ENCODE peak calls at places on chromosomes 4 and X, in six cellular contexts. One of them, this sample, is unnamed.

GRCh38 chrX:40700640-40701342 is 34.6 kb downstream of the MED14 start:
- DNase-seq in K562: no peak
- DNase-seq in GM12878: no peak
- DNase-seq in NT2/D1: no peak
- DNase-seq in HepG2: no peak
- DNase-seq in H1: no peak
- DNase-seq in this sample: no peak

GRCh38 chr4:112270643-112271484 is 14.8 kb downstream of the TIFA start:
- DNase-seq in K562: no peak
- DNase-seq in GM12878: no peak
- DNase-seq in NT2/D1: peak
- DNase-seq in HepG2: no peak
- DNase-seq in H1: no peak
- DNase-seq in this sample: no peak

GRCh38 chr4:147198411-147199051 is 252.9 kb upstream of the TTC29 start:
- DNase-seq in K562: no peak
- DNase-seq in GM12878: no peak
- DNase-seq in NT2/D1: no peak
- DNase-seq in HepG2: no peak
- DNase-seq in H1: no peak
- DNase-seq in this sample: no peak

GRCh38 chr4:13992975-13993495 is 365.5 kb upstream of the BOD1L1 start:
- DNase-seq in K562: no peak
- DNase-seq in GM12878: no peak
- DNase-seq in NT2/D1: no peak
- DNase-seq in HepG2: no peak
- DNase-seq in H1: no peak
- DNase-seq in this sample: no peak

GRCh38 chrX:47380268-47380667 is 9.9 kb downstream of the ZNF157 start:
- DNase-seq in K562: no peak
- DNase-seq in GM12878: peak
- DNase-seq in NT2/D1: no peak
- DNase-seq in HepG2: peak
- DNase-seq in H1: no peak
- DNase-seq in this sample: no peak

GRCh38 chrX:46582964-46583363 is 9.4 kb downstream of the CHST7 start:
- DNase-seq in K562: no peak
- DNase-seq in GM12878: no peak
- DNase-seq in NT2/D1: no peak
- DNase-seq in HepG2: no peak
- DNase-seq in H1: no peak
- DNase-seq in this sample: no peak

GRCh38 chr4:162645381-162645780 is 481.6 kb upstream of the FSTL5 start:
- DNase-seq in K562: no peak
- DNase-seq in GM12878: no peak
- DNase-seq in NT2/D1: peak
- DNase-seq in HepG2: peak
- DNase-seq in H1: no peak
- DNase-seq in this sample: no peak

GRCh38 chr4:26441110-26441509 is 49.2 kb downstream of the CCKAR start:
- DNase-seq in K562: no peak
- DNase-seq in GM12878: no peak
- DNase-seq in NT2/D1: no peak
- DNase-seq in HepG2: peak
- DNase-seq in H1: no peak
- DNase-seq in this sample: no peak

GRCh38 chr4:851701-852430 is 25.9 kb upstream of the CPLX1 start:
- DNase-seq in K562: no peak
- DNase-seq in GM12878: no peak
- DNase-seq in NT2/D1: no peak
- DNase-seq in HepG2: no peak
- DNase-seq in H1: no peak
- DNase-seq in this sample: no peak

GRCh38 chrX:150575415-150575814 is 7.0 kb downstream of the MTM1 start:
- DNase-seq in K562: no peak
- DNase-seq in GM12878: no peak
- DNase-seq in NT2/D1: no peak
- DNase-seq in HepG2: no peak
- DNase-seq in H1: no peak
- DNase-seq in this sample: peak

GRCh38 chr4:35541888-35542213 is 702.5 kb downstream of the ARAP2 start:
- DNase-seq in K562: no peak
- DNase-seq in GM12878: no peak
- DNase-seq in NT2/D1: no peak
- DNase-seq in HepG2: peak
- DNase-seq in H1: no peak
- DNase-seq in this sample: no peak

GRCh38 chrX:9878141-9878875 is 88.8 kb upstream of the CLDN34 start:
- DNase-seq in K562: no peak
- DNase-seq in GM12878: no peak
- DNase-seq in NT2/D1: no peak
- DNase-seq in HepG2: no peak
- DNase-seq in H1: no peak
- DNase-seq in this sample: no peak

GRCh38 chrX:150934453-150934852 is 36.0 kb upstream of the CD99L2 start:
- DNase-seq in K562: no peak
- DNase-seq in GM12878: no peak
- DNase-seq in NT2/D1: no peak
- DNase-seq in HepG2: no peak
- DNase-seq in H1: no peak
- DNase-seq in this sample: no peak

GRCh38 chr4:72951147-72951546 is 118.4 kb downstream of the COX18 start:
- DNase-seq in K562: no peak
- DNase-seq in GM12878: no peak
- DNase-seq in NT2/D1: no peak
- DNase-seq in HepG2: no peak
- DNase-seq in H1: no peak
- DNase-seq in this sample: no peak

GRCh38 chr4:87128006-87128705 is 92.3 kb downstream of the KLHL8 start:
- DNase-seq in K562: no peak
- DNase-seq in GM12878: no peak
- DNase-seq in NT2/D1: no peak
- DNase-seq in HepG2: no peak
- DNase-seq in H1: no peak
- DNase-seq in this sample: no peak

GRCh38 chr4:3676196-3676595 is 90.0 kb upstream of the ADRA2C start:
- DNase-seq in K562: no peak
- DNase-seq in GM12878: no peak
- DNase-seq in NT2/D1: no peak
- DNase-seq in HepG2: no peak
- DNase-seq in H1: no peak
- DNase-seq in this sample: no peak

GRCh38 chr4:81650871-81651270 is 179.2 kb upstream of the RASGEF1B start:
- DNase-seq in K562: no peak
- DNase-seq in GM12878: no peak
- DNase-seq in NT2/D1: no peak
- DNase-seq in HepG2: no peak
- DNase-seq in H1: no peak
- DNase-seq in this sample: no peak

GRCh38 chr4:188993871-188994270 is 854.6 kb downstream of the TRIML1 start:
- DNase-seq in K562: no peak
- DNase-seq in GM12878: no peak
- DNase-seq in NT2/D1: no peak
- DNase-seq in HepG2: no peak
- DNase-seq in H1: no peak
- DNase-seq in this sample: no peak

GRCh38 chr4:70903282-70903603 is 1.1 kb downstream of the MOB1B start:
- DNase-seq in K562: peak
- DNase-seq in GM12878: no peak
- DNase-seq in NT2/D1: no peak
- DNase-seq in HepG2: no peak
- DNase-seq in H1: no peak
- DNase-seq in this sample: no peak

GRCh38 chr4:90227177-90227576 is 100.0 kb downstream of the CCSER1 start:
- DNase-seq in K562: no peak
- DNase-seq in GM12878: no peak
- DNase-seq in NT2/D1: no peak
- DNase-seq in HepG2: no peak
- DNase-seq in H1: no peak
- DNase-seq in this sample: no peak

GRCh38 chrX:118682258-118683014 is 45.0 kb upstream of the IL13RA1 start:
- DNase-seq in K562: no peak
- DNase-seq in GM12878: no peak
- DNase-seq in NT2/D1: no peak
- DNase-seq in HepG2: peak
- DNase-seq in H1: no peak
- DNase-seq in this sample: no peak

GRCh38 chr4:99458911-99459447 is 23.8 kb upstream of the ADH7 start:
- DNase-seq in K562: no peak
- DNase-seq in GM12878: no peak
- DNase-seq in NT2/D1: no peak
- DNase-seq in HepG2: no peak
- DNase-seq in H1: no peak
- DNase-seq in this sample: no peak

GRCh38 chr4:134552063-134552462 is 350.5 kb upstream of the PABPC4L start:
- DNase-seq in K562: no peak
- DNase-seq in GM12878: no peak
- DNase-seq in NT2/D1: no peak
- DNase-seq in HepG2: no peak
- DNase-seq in H1: no peak
- DNase-seq in this sample: no peak

GRCh38 chr4:21979196-21979595 is 30.6 kb upstream of the KCNIP4 start:
- DNase-seq in K562: no peak
- DNase-seq in GM12878: no peak
- DNase-seq in NT2/D1: no peak
- DNase-seq in HepG2: no peak
- DNase-seq in H1: no peak
- DNase-seq in this sample: no peak

GRCh38 chr4:128913228-128913627 is 103.7 kb downstream of the JADE1 start:
- DNase-seq in K562: no peak
- DNase-seq in GM12878: peak
- DNase-seq in NT2/D1: no peak
- DNase-seq in HepG2: no peak
- DNase-seq in H1: no peak
- DNase-seq in this sample: no peak

GRCh38 chr4:57110635-57111546 is 706 bp upstream of the IGFBP7 start:
- DNase-seq in K562: no peak
- DNase-seq in GM12878: no peak
- DNase-seq in NT2/D1: peak
- DNase-seq in HepG2: no peak
- DNase-seq in H1: no peak
- DNase-seq in this sample: no peak

GRCh38 chr4:7469023-7469422 is 34.3 kb upstream of the PSAPL1 start:
- DNase-seq in K562: no peak
- DNase-seq in GM12878: no peak
- DNase-seq in NT2/D1: no peak
- DNase-seq in HepG2: no peak
- DNase-seq in H1: no peak
- DNase-seq in this sample: no peak

GRCh38 chr4:8725845-8726244 is 133.3 kb downstream of the CPZ start:
- DNase-seq in K562: no peak
- DNase-seq in GM12878: no peak
- DNase-seq in NT2/D1: no peak
- DNase-seq in HepG2: no peak
- DNase-seq in H1: no peak
- DNase-seq in this sample: no peak

GRCh38 chrX:151396042-151396826 is 772 bp upstream of the VMA21 start:
- DNase-seq in K562: no peak
- DNase-seq in GM12878: peak
- DNase-seq in NT2/D1: no peak
- DNase-seq in HepG2: peak
- DNase-seq in H1: no peak
- DNase-seq in this sample: no peak

GRCh38 chr4:89674876-89675459 is 162.0 kb downstream of the SNCA start:
- DNase-seq in K562: no peak
- DNase-seq in GM12878: no peak
- DNase-seq in NT2/D1: no peak
- DNase-seq in HepG2: peak
- DNase-seq in H1: no peak
- DNase-seq in this sample: no peak

GRCh38 chr4:24917076-24917856 is 4.4 kb upstream of the CCDC149 start:
- DNase-seq in K562: no peak
- DNase-seq in GM12878: no peak
- DNase-seq in NT2/D1: no peak
- DNase-seq in HepG2: no peak
- DNase-seq in H1: no peak
- DNase-seq in this sample: no peak

GRCh38 chrX:33607042-33607595 is 395.8 kb upstream of the DMD start:
- DNase-seq in K562: no peak
- DNase-seq in GM12878: no peak
- DNase-seq in NT2/D1: no peak
- DNase-seq in HepG2: no peak
- DNase-seq in H1: no peak
- DNase-seq in this sample: no peak
- TF ChIP-seq ZNF274 in K562: no peak
- TF ChIP-seq ZNF274 in GM12878: no peak
- TF ChIP-seq ZNF274 in NT2/D1: no peak
- TF ChIP-seq ZNF274 in HepG2: no peak
- TF ChIP-seq ZNF274 in H1: no peak
- TF ChIP-seq ZNF274 in this sample: no peak

GRCh38 chr4:39976945-39977488 is 694 bp downstream of the PDS5A start:
- DNase-seq in K562: no peak
- DNase-seq in GM12878: no peak
- DNase-seq in NT2/D1: no peak
- DNase-seq in HepG2: no peak
- DNase-seq in H1: no peak
- DNase-seq in this sample: no peak
- TF ChIP-seq ZNF274 in K562: no peak
- TF ChIP-seq ZNF274 in GM12878: no peak
- TF ChIP-seq ZNF274 in NT2/D1: no peak
- TF ChIP-seq ZNF274 in HepG2: no peak
- TF ChIP-seq ZNF274 in H1: no peak
- TF ChIP-seq ZNF274 in this sample: no peak

GRCh38 chrX:153641575-153642312 is 5.3 kb upstream of the DUSP9 start:
- DNase-seq in K562: no peak
- DNase-seq in GM12878: no peak
- DNase-seq in NT2/D1: no peak
- DNase-seq in HepG2: peak
- DNase-seq in H1: no peak
- DNase-seq in this sample: no peak

GRCh38 chrX:153640736-153641574 is 6.0 kb upstream of the DUSP9 start:
- DNase-seq in K562: peak
- DNase-seq in GM12878: no peak
- DNase-seq in NT2/D1: no peak
- DNase-seq in HepG2: no peak
- DNase-seq in H1: no peak
- DNase-seq in this sample: no peak

GRCh38 chrX:153643431-153644351 is 3.3 kb upstream of the DUSP9 start:
- DNase-seq in K562: peak
- DNase-seq in GM12878: no peak
- DNase-seq in NT2/D1: no peak
- DNase-seq in HepG2: no peak
- DNase-seq in H1: no peak
- DNase-seq in this sample: no peak

GRCh38 chrX:153642655-153643430 is 4.2 kb upstream of the DUSP9 start:
- DNase-seq in K562: no peak
- DNase-seq in GM12878: no peak
- DNase-seq in NT2/D1: no peak
- DNase-seq in HepG2: no peak
- DNase-seq in H1: no peak
- DNase-seq in this sample: no peak

GRCh38 chrX:153642313-153642654 is 4.7 kb upstream of the DUSP9 start:
- DNase-seq in K562: peak
- DNase-seq in GM12878: no peak
- DNase-seq in NT2/D1: no peak
- DNase-seq in HepG2: no peak
- DNase-seq in H1: no peak
- DNase-seq in this sample: no peak
- TF ChIP-seq ZNF274 in K562: no peak
- TF ChIP-seq ZNF274 in GM12878: no peak
- TF ChIP-seq ZNF274 in NT2/D1: no peak
- TF ChIP-seq ZNF274 in HepG2: no peak
- TF ChIP-seq ZNF274 in H1: no peak
- TF ChIP-seq ZNF274 in this sample: no peak

GRCh38 chr4:185139736-185140135 is 3.3 kb upstream of the SLC25A4 start:
- DNase-seq in K562: no peak
- DNase-seq in GM12878: no peak
- DNase-seq in NT2/D1: no peak
- DNase-seq in HepG2: no peak
- DNase-seq in H1: no peak
- DNase-seq in this sample: no peak
- TF ChIP-seq ZNF274 in K562: no peak
- TF ChIP-seq ZNF274 in GM12878: no peak
- TF ChIP-seq ZNF274 in NT2/D1: no peak
- TF ChIP-seq ZNF274 in HepG2: no peak
- TF ChIP-seq ZNF274 in H1: no peak
- TF ChIP-seq ZNF274 in this sample: no peak

This sample was measured in HCT116.